ENCODE peak calls at places on chromosomes 1 and 21, in ten cellular contexts. R, L, K, A, U, O, Q, D, Y and Z are unnamed samples.
A peak's percentile ranks its signal among the peaks of the same experiment; 100 is the strongest.

GRCh38 chr1:230701434-230701833 is 12.5 kb downstream of the AGT start:
- DNase-seq in D (no peak), K (no peak), Q (no peak), L (no peak), R (no peak), Y (no peak), U (no peak), O (peak; percentile 41), A (no peak), Z (no peak)

GRCh38 chr1:92079441-92079840 is 704 bp upstream of the BTBD8 start:
- DNase-seq in D (no peak), O (no peak), Q (no peak), R (no peak), L (no peak), Y (no peak), A (no peak), K (no peak), U (no peak), Z (no peak)

GRCh38 chr1:26358411-26359384 is 4.8 kb upstream of the CRYBG2 start:
- DNase-seq in U (no peak), R (no peak), O (no peak), Q (no peak), L (peak; percentile 61), Y (no peak), K (no peak), A (no peak), D (no peak), Z (no peak)

GRCh38 chr1:228007054-228007800 is 429 bp downstream of the WNT3A start:
- DNase-seq in R (no peak), A (peak; percentile 6), K (no peak), O (no peak), L (no peak), Y (no peak), U (no peak), D (no peak), Q (no peak), Z (peak; percentile 82)

GRCh38 chr1:228377664-228378452 is 28.8 kb downstream of the TRIM11 start:
- DNase-seq in R (no peak), Y (no peak), D (no peak), Q (peak; percentile 66), O (no peak), L (no peak), K (no peak), U (no peak), A (peak; percentile 66), Z (peak; percentile 89)

GRCh38 chr21:37266515-37267221 is 466 bp downstream of the VPS26C start:
- DNase-seq in K (peak; percentile 72), D (no peak), Q (peak; percentile 80), Y (no peak), R (no peak), U (no peak), L (no peak), A (no peak), O (no peak), Z (peak; percentile 67)

GRCh38 chr1:229070168-229070567 is 200.7 kb upstream of the RAB4A start:
- DNase-seq in K (peak; percentile 97), L (no peak), O (peak; percentile 71), A (peak; percentile 98), D (no peak), R (no peak), Q (peak; percentile 87), U (peak; percentile 78), Y (peak; percentile 3), Z (no peak)

GRCh38 chr21:26679299-26679698 is 106.2 kb upstream of the CYYR1 start:
- DNase-seq in L (no peak), U (no peak), Y (no peak), D (no peak), K (no peak), R (no peak), A (no peak), Q (no peak), O (no peak), Z (no peak)

GRCh38 chr1:201893431-201893830 is 4.7 kb downstream of the SHISA4 start:
- DNase-seq in K (no peak), Y (no peak), D (no peak), L (no peak), A (no peak), O (no peak), U (no peak), R (no peak), Q (no peak), Z (no peak)

GRCh38 chr1:98053471-98054366 is 132.9 kb upstream of the DPYD start:
- DNase-seq in A (peak; percentile 37), O (peak; percentile 40), K (peak; percentile 57), Y (no peak), R (peak; percentile 17), L (peak; percentile 38), Q (peak; percentile 85), D (peak; percentile 22), U (peak; percentile 23), Z (peak; percentile 89)

GRCh38 chr1:68173283-68174172 is 58.8 kb downstream of the WLS start:
- DNase-seq in Y (no peak), L (no peak), Q (no peak), D (no peak), K (no peak), U (no peak), R (no peak), O (no peak), A (no peak), Z (no peak)

GRCh38 chr1:165416876-165417275 is 28.1 kb downstream of the RXRG start:
- DNase-seq in R (no peak), Q (no peak), L (no peak), K (no peak), O (no peak), Y (no peak), U (no peak), D (no peak), A (no peak), Z (no peak)

GRCh38 chr1:104646233-104646632 is 896.5 kb downstream of the AMY1C start:
- DNase-seq in L (no peak), A (no peak), Y (no peak), K (no peak), R (no peak), D (no peak), U (no peak), O (no peak), Q (no peak), Z (no peak)

GRCh38 chr1:109926662-109927300 is 16.1 kb downstream of the CSF1 start:
- DNase-seq in Q (no peak), Y (peak; percentile 59), U (no peak), K (no peak), R (no peak), L (no peak), A (no peak), O (no peak), D (no peak), Z (no peak)

GRCh38 chr21:45892156-45892919 is 89.2 kb upstream of the COL6A1 start:
- DNase-seq in D (peak; percentile 44), L (no peak), Q (peak; percentile 51), R (no peak), Y (no peak), A (no peak), U (no peak), K (no peak), O (no peak), Z (no peak)

GRCh38 chr1:21472861-21473260 is 32.9 kb downstream of the NBPF3 start:
- DNase-seq in Y (no peak), R (no peak), U (no peak), Q (no peak), O (no peak), D (no peak), K (no peak), L (no peak), A (no peak), Z (no peak)

GRCh38 chr1:50979964-50980363 is 9.9 kb downstream of the CDKN2C start:
- DNase-seq in Q (no peak), L (no peak), O (no peak), K (no peak), R (no peak), Y (no peak), D (no peak), U (no peak), A (no peak), Z (no peak)

GRCh38 chr1:228347181-228347580 is 59.5 kb downstream of the TRIM11 start:
- DNase-seq in R (no peak), O (no peak), U (no peak), D (no peak), L (no peak), A (peak; percentile 5), K (no peak), Q (peak; percentile 20), Y (no peak), Z (no peak)

GRCh38 chr1:202656057-202656456 is 54.2 kb downstream of the SYT2 start:
- DNase-seq in Q (no peak), R (no peak), Y (no peak), U (peak; percentile 19), D (no peak), K (no peak), L (no peak), O (no peak), A (no peak), Z (no peak)

GRCh38 chr1:23525558-23526174 is 5.4 kb downstream of the E2F2 start:
- DNase-seq in K (no peak), R (no peak), U (no peak), A (no peak), Y (no peak), D (peak; percentile 62), L (no peak), O (no peak), Q (no peak), Z (no peak)

GRCh38 chr1:223720987-223721591 is 8.8 kb downstream of the CAPN2 start:
- DNase-seq in Y (peak; percentile 86), D (no peak), A (peak; percentile 68), U (peak; percentile 41), R (no peak), Q (no peak), L (no peak), O (no peak), K (no peak), Z (no peak)

GRCh38 chr1:101683561-101683960 is 313.2 kb downstream of the OLFM3 start:
- DNase-seq in D (no peak), U (peak; percentile 8), L (no peak), K (no peak), Q (no peak), O (no peak), Y (no peak), A (no peak), R (no peak), Z (no peak)

GRCh38 chr1:225737179-225737578 is 40.4 kb upstream of the SRP9 start:
- DNase-seq in K (no peak), A (no peak), U (no peak), R (no peak), O (no peak), L (no peak), D (no peak), Q (no peak), Y (no peak), Z (no peak)

GRCh38 chr1:197733324-197733723 is 42.0 kb downstream of the DENND1B start:
- DNase-seq in Y (no peak), O (no peak), K (no peak), Q (no peak), L (no peak), A (no peak), R (no peak), U (no peak), D (no peak), Z (no peak)

GRCh38 chr1:107276247-107276646 is 135.4 kb downstream of the NTNG1 start:
- DNase-seq in Q (no peak), D (no peak), K (no peak), A (no peak), L (no peak), O (no peak), Y (no peak), U (no peak), R (no peak), Z (no peak)

GRCh38 chr1:158951956-158952355 is 20.6 kb downstream of the PYHIN1 start:
- DNase-seq in Q (no peak), L (no peak), U (peak; percentile 60), A (no peak), O (no peak), Y (no peak), R (peak; percentile 56), K (no peak), D (peak; percentile 74), Z (peak; percentile 25)

GRCh38 chr1:102891868-102892625 is 216.3 kb downstream of the COL11A1 start:
- DNase-seq in D (no peak), Q (no peak), O (no peak), K (no peak), R (no peak), L (no peak), A (no peak), Y (peak; percentile 75), U (no peak), Z (no peak)

GRCh38 chr1:197619008-197619640 is 156.2 kb downstream of the DENND1B start:
- DNase-seq in R (no peak), L (no peak), Y (no peak), D (no peak), Q (no peak), A (no peak), O (no peak), U (peak; percentile 39), K (peak; percentile 76), Z (no peak)